ENCODE peak calls at places on chromosomes 11 and 22, in nine cellular contexts. K is astrocyte of the spinal cord; O is activated gamma-delta T cell treated with Interleukin-2 at 50 U/mL for 16 hours; J is epithelial cell of esophagus; L is stomach; D is astrocyte of the cerebellum; H is ACHN; M is stimulated activated CD8-positive, alpha-beta memory T cell treated with anti-CD3 and anti-CD28 coated beads, Interleukin-2, amount 100 ng/mL, for 48 hours; Q is HFF-Myc. R is an unnamed sample.

GRCh38 chr11:531826-532511 is 3.4 kb downstream of the HRAS start:
- DNase-seq in D (no peak), M (no peak), H (no peak), O (no peak), J (no peak), Q (no peak), K (no peak), L (no peak), R (no peak)

GRCh38 chr11:42631223-42631843 is 680.5 kb upstream of the API5 start:
- DNase-seq in H (peak; percentile 36), J (peak; percentile 34), M (no peak), D (no peak), K (peak; percentile 21), Q (no peak), L (no peak), O (no peak), R (no peak)

GRCh38 chr11:34536056-34536455 is 22.5 kb upstream of the ELF5 start:
- DNase-seq in J (no peak), K (no peak), H (no peak), Q (no peak), O (no peak), M (no peak), L (no peak), D (no peak), R (no peak)

GRCh38 chr22:41638124-41638523 is 17.0 kb downstream of the XRCC6 start:
- DNase-seq in L (no peak), J (no peak), M (no peak), K (no peak), D (no peak), O (no peak), H (no peak), Q (no peak), R (no peak)

GRCh38 chr11:47184711-47185304 is 1.4 kb downstream of the PACSIN3 start:
- DNase-seq in O (no peak), D (no peak), J (peak; percentile 40), M (no peak), L (peak; percentile 87), H (no peak), K (no peak), Q (no peak), R (no peak)

GRCh38 chr11:15195454-15196200 is 80.9 kb downstream of the INSC start:
- DNase-seq in O (no peak), D (no peak), K (no peak), H (peak; percentile 71), Q (no peak), L (no peak), J (no peak), M (no peak), R (no peak)

GRCh38 chr11:128553662-128554392 is 33.5 kb downstream of the ETS1 start:
- DNase-seq in L (no peak), M (no peak), H (peak; percentile 3), J (no peak), Q (no peak), D (no peak), O (no peak), K (peak; percentile 32), R (peak; percentile 38)

GRCh38 chr22:45612451-45612901 is 59.2 kb upstream of the ATXN10 start:
- DNase-seq in H (no peak), D (peak; percentile 23), L (no peak), J (peak; percentile 97), Q (peak; percentile 25), O (no peak), M (peak; percentile 14), K (peak; percentile 82), R (peak; percentile 62)

GRCh38 chr11:18540207-18541009 is 13.7 kb upstream of the TSG101 start:
- DNase-seq in Q (no peak), D (no peak), K (peak; percentile 30), M (no peak), J (peak; percentile 44), H (peak; percentile 24), O (no peak), L (no peak), R (peak; percentile 17)

GRCh38 chr22:26922804-26923203 is 265.4 kb downstream of the MIAT start:
- DNase-seq in J (peak; percentile 9), M (no peak), K (no peak), D (no peak), L (no peak), H (peak; percentile 8), Q (no peak), O (no peak), R (no peak)

GRCh38 chr22:42635531-42635930 is 4.9 kb downstream of the ATP5MGL start:
- DNase-seq in K (peak; percentile 87), O (no peak), J (peak; percentile 95), H (peak; percentile 92), D (no peak), M (no peak), L (peak; percentile 67), Q (no peak), R (peak; percentile 81)

GRCh38 chr11:35902961-35903360 is 40.9 kb upstream of the LDLRAD3 start:
- DNase-seq in M (no peak), J (no peak), O (no peak), K (no peak), D (no peak), H (no peak), Q (no peak), L (no peak), R (no peak)

GRCh38 chr11:16839821-16840220 is 101.4 kb downstream of the C11orf58 start:
- DNase-seq in L (no peak), O (no peak), D (peak; percentile 20), M (no peak), K (no peak), Q (no peak), H (no peak), J (peak; percentile 40), R (no peak)

GRCh38 chr11:31913985-31914384 is 102.9 kb upstream of the PAX6 start:
- DNase-seq in L (no peak), M (no peak), D (no peak), Q (no peak), O (no peak), J (no peak), H (no peak), K (no peak), R (no peak)

GRCh38 chr11:46387456-46387855 is 4.1 kb downstream of the CHRM4 start:
- DNase-seq in Q (no peak), J (no peak), K (no peak), M (no peak), D (no peak), H (no peak), L (no peak), O (no peak), R (no peak)

GRCh38 chr11:113184498-113184897 is 129.9 kb upstream of the TTC12 start:
- DNase-seq in D (peak; percentile 85), J (peak; percentile 91), Q (no peak), M (no peak), L (no peak), K (peak; percentile 86), H (no peak), O (no peak), R (no peak)

GRCh38 chr22:23289851-23290724 is 109.8 kb downstream of the BCR start:
- DNase-seq in Q (peak; percentile 46), L (peak; percentile 67), J (peak; percentile 58), K (peak; percentile 32), M (peak; percentile 30), H (peak; percentile 47), D (no peak), O (peak; percentile 54), R (peak; percentile 30)

GRCh38 chr11:102564110-102564509 is 33.6 kb upstream of the MMP7 start:
- DNase-seq in O (no peak), K (peak; percentile 84), L (no peak), Q (peak; percentile 27), J (peak; percentile 95), D (no peak), M (no peak), H (peak; percentile 77), R (peak; percentile 82)

GRCh38 chr11:97544401-97544800 is 1154.6 kb downstream of the JRKL start:
- DNase-seq in O (no peak), L (no peak), D (no peak), Q (no peak), H (no peak), J (no peak), M (no peak), K (peak; percentile 12), R (no peak)

GRCh38 chr11:118305726-118306125 is 1.2 kb downstream of the CD3E start:
- DNase-seq in M (no peak), D (no peak), H (no peak), L (no peak), K (no peak), J (no peak), Q (no peak), O (peak; percentile 60), R (no peak)

GRCh38 chr11:19652976-19653375 is 59.7 kb upstream of the NAV2 start:
- DNase-seq in H (no peak), M (no peak), L (no peak), D (no peak), Q (no peak), K (no peak), O (no peak), J (no peak), R (no peak)

GRCh38 chr22:26383968-26384576 is 45.0 kb upstream of the ASPHD2 start:
- DNase-seq in L (no peak), M (no peak), Q (no peak), K (no peak), D (no peak), J (no peak), O (no peak), H (no peak), R (no peak)

R was measured in HTR-8/SVneo.